ENCODE peak calls at places on chromosomes 4 and X, in nine cellular contexts. P is mucosa of descending colon; W is CD4-positive, alpha-beta T cell; A is HCT116; F is A549; I is AG04450; H is sigmoid colon; E is heart right ventricle; R is CD4-positive, alpha-beta memory T cell. M is an unnamed sample.

GRCh38 chr4:104447346-104447745 is 47.3 kb downstream of the CXXC4 start:
- DNase-seq in P (no peak), W (no peak), A (no peak), F (no peak), I (no peak), H (no peak), E (no peak), R (no peak), M (no peak)

GRCh38 chrX:12887767-12888166 is 18.7 kb upstream of the TLR8 start:
- DNase-seq in P (no peak), W (no peak), A (no peak), F (no peak), I (no peak), H (no peak), E (no peak), R (no peak), M (no peak)

GRCh38 chr4:89029591-89029990 is 27.4 kb downstream of the FAM13A start:
- DNase-seq in P (no peak), W (no peak), A (no peak), F (no peak), I (no peak), H (no peak), E (no peak), R (peak; percentile 33), M (no peak)

GRCh38 chr4:42442601-42443000 is 45.3 kb downstream of the SHISA3 start:
- DNase-seq in P (no peak), W (no peak), A (no peak), F (no peak), I (no peak), H (no peak), E (no peak), R (no peak), M (no peak)

GRCh38 chrX:154458116-154458953 is at the start of gene PLXNA3:
- DNase-seq in P (peak; percentile 57), W (peak; percentile 41), A (no peak), F (no peak), I (no peak), H (no peak), E (peak; percentile 54), R (peak; percentile 78), M (peak; percentile 68)

GRCh38 chr4:112933790-112934189 is 115.7 kb upstream of the ANK2 start:
- DNase-seq in P (no peak), W (no peak), A (no peak), F (no peak), I (no peak), H (no peak), E (no peak), R (no peak), M (no peak)

GRCh38 chr4:16026155-16026761 is 57.6 kb downstream of the PROM1 start:
- DNase-seq in P (peak; percentile 75), W (no peak), A (peak; percentile 48), F (peak; percentile 56), I (peak; percentile 21), H (no peak), E (no peak), R (peak; percentile 57), M (peak; percentile 9)

GRCh38 chr4:142959156-142959555 is 113.1 kb upstream of the INPP4B start:
- DNase-seq in P (no peak), W (no peak), A (no peak), F (no peak), I (no peak), H (no peak), E (no peak), R (no peak), M (no peak)

GRCh38 chrX:144790148-144790547 is 457.2 kb upstream of the SPANXN1 start:
- DNase-seq in P (no peak), W (no peak), A (no peak), F (no peak), I (no peak), H (no peak), E (no peak), R (no peak), M (no peak)

GRCh38 chr4:143626134-143626859 is 74.2 kb downstream of the FREM3 start:
- DNase-seq in P (peak; percentile 52), W (no peak), A (no peak), F (no peak), I (no peak), H (peak; percentile 90), E (peak; percentile 46), R (no peak), M (no peak)

GRCh38 chr4:7124643-7125442 is 57.0 kb upstream of the GRPEL1 start:
- DNase-seq in P (peak; percentile 27), W (no peak), A (no peak), F (peak; percentile 30), I (peak; percentile 85), H (peak; percentile 87), E (no peak), R (no peak), M (no peak)

GRCh38 chrX:22220941-22221340 is 51.8 kb upstream of the CBLL2 start:
- DNase-seq in P (no peak), W (no peak), A (peak; percentile 2), F (peak; percentile 29), I (peak; percentile 30), H (no peak), E (no peak), R (no peak), M (no peak)

GRCh38 chr4:24734511-24734910 is 60.9 kb upstream of the SOD3 start:
- DNase-seq in P (no peak), W (no peak), A (no peak), F (no peak), I (no peak), H (no peak), E (no peak), R (no peak), M (no peak)

GRCh38 chr4:164718817-164719216 is 35.1 kb upstream of the SMIM31 start:
- DNase-seq in P (no peak), W (no peak), A (no peak), F (no peak), I (no peak), H (no peak), E (no peak), R (no peak), M (no peak)

GRCh38 chrX:78383594-78383993 is 56.2 kb upstream of the CYSLTR1 start:
- DNase-seq in P (no peak), W (no peak), A (no peak), F (no peak), I (no peak), H (no peak), E (no peak), R (no peak), M (no peak)

GRCh38 chr4:19054916-19055315 is 1033.4 kb upstream of the LCORL start:
- DNase-seq in P (no peak), W (no peak), A (no peak), F (no peak), I (no peak), H (no peak), E (no peak), R (no peak), M (no peak)

GRCh38 chr4:19047481-19047880 is 1025.9 kb upstream of the LCORL start:
- DNase-seq in P (no peak), W (no peak), A (no peak), F (no peak), I (no peak), H (no peak), E (no peak), R (no peak), M (no peak)

GRCh38 chr4:19051751-19052296 is 1030.3 kb upstream of the LCORL start:
- DNase-seq in P (no peak), W (no peak), A (no peak), F (no peak), I (no peak), H (no peak), E (no peak), R (no peak), M (no peak)
- H3K9me3 ChIP-seq in P (no peaks in the 10 kb centered on the region), W (no peaks in the 10 kb centered on the region), A (no peaks in the 10 kb centered on the region), F (no peaks in the 10 kb centered on the region), I (no peaks in the 10 kb centered on the region), H (no peaks in the 10 kb centered on the region), E (no peaks in the 10 kb centered on the region), R (no peaks in the 10 kb centered on the region), M (no peaks in the 10 kb centered on the region)

GRCh38 chr4:91362125-91362524 is 941.6 kb upstream of the GRID2 start:
- DNase-seq in P (no peak), W (no peak), A (no peak), F (no peak), I (no peak), H (no peak), E (no peak), R (no peak), M (no peak)

GRCh38 chr4:91359714-91360051 is 944.1 kb upstream of the GRID2 start:
- DNase-seq in P (no peak), W (no peak), A (no peak), F (no peak), I (no peak), H (no peak), E (no peak), R (no peak), M (no peak)
- H3K9me3 ChIP-seq in P (no peaks in the 10 kb centered on the region), W (no peaks in the 10 kb centered on the region), A (no peaks in the 10 kb centered on the region), F (no peaks in the 10 kb centered on the region), I (peaks cover 8% of the 10 kb centered on the region), H (no peaks in the 10 kb centered on the region), E (no peaks in the 10 kb centered on the region), R (no peaks in the 10 kb centered on the region), M (no peaks in the 10 kb centered on the region)

GRCh38 chr4:28883211-28883610 is 1837.0 kb upstream of the PCDH7 start:
- DNase-seq in P (no peak), W (no peak), A (no peak), F (no peak), I (no peak), H (no peak), E (no peak), R (no peak), M (no peak)

GRCh38 chr4:28879900-28880299 is 1840.3 kb upstream of the PCDH7 start:
- DNase-seq in P (no peak), W (no peak), A (no peak), F (no peak), I (no peak), H (no peak), E (no peak), R (no peak), M (no peak)

DNA sequence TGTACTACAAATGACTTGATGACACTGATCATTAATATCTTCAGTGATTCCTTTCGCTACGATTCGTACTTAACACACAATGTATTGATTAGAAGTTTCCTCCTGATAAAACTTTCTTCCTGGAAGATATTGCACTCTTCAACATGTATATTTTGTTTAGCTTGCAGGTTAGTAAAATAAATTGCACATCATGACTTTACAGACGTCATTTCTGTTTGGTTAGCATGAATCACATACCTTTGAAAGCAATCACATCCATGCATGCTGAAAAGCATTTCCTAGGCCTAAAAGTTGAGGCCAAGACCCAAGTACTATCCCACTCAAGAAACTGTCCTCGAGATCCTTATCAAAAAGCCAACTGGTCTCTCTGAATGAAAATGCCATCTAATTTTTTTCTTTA is 1841.0 kb upstream of the PCDH7 start:
- DNase-seq in P (no peak), W (no peak), A (no peak), F (no peak), I (no peak), H (no peak), E (no peak), R (no peak), M (no peak)
- H3K9me3 ChIP-seq in P (peaks cover 5% of the 10 kb centered on the region), W (peaks cover under 1% of the 10 kb centered on the region), A (no peaks in the 10 kb centered on the region), F (no peaks in the 10 kb centered on the region), I (no peaks in the 10 kb centered on the region), H (no peaks in the 10 kb centered on the region), E (no peaks in the 10 kb centered on the region), R (no peaks in the 10 kb centered on the region), M (no peaks in the 10 kb centered on the region)

GRCh38 chr4:173666-174314 is 49.5 kb downstream of the ZNF718 start:
- DNase-seq in P (no peak), W (no peak), A (no peak), F (no peak), I (no peak), H (no peak), E (no peak), R (no peak), M (no peak)

GRCh38 chr4:176995-177394 is 52.7 kb downstream of the ZNF718 start:
- DNase-seq in P (no peak), W (no peak), A (no peak), F (no peak), I (no peak), H (no peak), E (no peak), R (no peak), M (no peak)

GRCh38 chr4:175986-176385 is 51.7 kb downstream of the ZNF718 start:
- DNase-seq in P (no peak), W (no peak), A (no peak), F (no peak), I (no peak), H (no peak), E (no peak), R (no peak), M (no peak)
- H3K9me3 ChIP-seq in P (peaks cover 100% of the 10 kb centered on the region), W (peaks cover 100% of the 10 kb centered on the region), A (peaks cover 13% of the 10 kb centered on the region), F (peaks cover 13% of the 10 kb centered on the region), I (peaks cover 41% of the 10 kb centered on the region), H (peaks cover 65% of the 10 kb centered on the region), E (peaks cover 100% of the 10 kb centered on the region), R (peaks cover 4% of the 10 kb centered on the region), M (peaks cover 39% of the 10 kb centered on the region)

M was measured in T-helper 17 cell.